ENCODE peak calls at places on chromosome 18, in four cellular contexts. One of them, this sample, is unnamed.

GRCh38 chr18:32238635-32239268 is 48.9 kb downstream of the MEP1B start:
- DNase-seq in activated B cell treated with CpG ODN at 0.5 μM for 24 hours: no peak
- DNase-seq in EL: no peak
- DNase-seq in M059J: no peak
- DNase-seq in this sample: no peak

GRCh38 chr18:501406-501714 is 859 bp upstream of the COLEC12 start:
- DNase-seq in M059J: no peak
- DNase-seq in activated B cell treated with CpG ODN at 0.5 μM for 24 hours: no peak
- DNase-seq in EL: no peak
- DNase-seq in this sample: no peak

GRCh38 chr18:68484241-68484640 is 230.7 kb downstream of the TMX3 start:
- DNase-seq in activated B cell treated with CpG ODN at 0.5 μM for 24 hours: no peak
- DNase-seq in EL: peak; percentile 32
- DNase-seq in M059J: peak; percentile 58
- DNase-seq in this sample: peak; percentile 55

GRCh38 chr18:63319383-63320040 is at the start of gene BCL2:
- DNase-seq in EL: peak; percentile 45
- DNase-seq in M059J: peak; percentile 26
- DNase-seq in activated B cell treated with CpG ODN at 0.5 μM for 24 hours: no peak
- DNase-seq in this sample: peak; percentile 70

GRCh38 chr18:38648184-38648583 is 1082.6 kb upstream of the CELF4 start:
- DNase-seq in M059J: no peak
- DNase-seq in activated B cell treated with CpG ODN at 0.5 μM for 24 hours: no peak
- DNase-seq in EL: no peak
- DNase-seq in this sample: no peak

GRCh38 chr18:35811896-35812295 is 160.6 kb upstream of the RMP24 start:
- DNase-seq in M059J: no peak
- DNase-seq in activated B cell treated with CpG ODN at 0.5 μM for 24 hours: no peak
- DNase-seq in EL: no peak
- DNase-seq in this sample: peak; percentile 0

GRCh38 chr18:55290898-55291297 is 297.1 kb downstream of the TCF4 start:
- DNase-seq in activated B cell treated with CpG ODN at 0.5 μM for 24 hours: no peak
- DNase-seq in M059J: peak; percentile 39
- DNase-seq in EL: peak; percentile 79
- DNase-seq in this sample: peak; percentile 36

GRCh38 chr18:50696436-50696835 is 123.4 kb downstream of the MRO start:
- DNase-seq in EL: no peak
- DNase-seq in M059J: no peak
- DNase-seq in activated B cell treated with CpG ODN at 0.5 μM for 24 hours: no peak
- DNase-seq in this sample: no peak

GRCh38 chr18:12059334-12060181 is 34.1 kb upstream of the ANKRD62 start:
- DNase-seq in EL: no peak
- DNase-seq in activated B cell treated with CpG ODN at 0.5 μM for 24 hours: no peak
- DNase-seq in M059J: no peak
- DNase-seq in this sample: no peak

GRCh38 chr18:72828601-72829000 is 39.2 kb downstream of the NETO1 start:
- DNase-seq in M059J: no peak
- DNase-seq in EL: no peak
- DNase-seq in activated B cell treated with CpG ODN at 0.5 μM for 24 hours: no peak
- DNase-seq in this sample: no peak

GRCh38 chr18:57743008-57743407 is 60.1 kb downstream of the ATP8B1 start:
- DNase-seq in activated B cell treated with CpG ODN at 0.5 μM for 24 hours: no peak
- DNase-seq in EL: peak; percentile 72
- DNase-seq in M059J: peak; percentile 86
- DNase-seq in this sample: peak; percentile 75

GRCh38 chr18:27415495-27415894 is 230.4 kb upstream of the CHST9 start:
- DNase-seq in EL: no peak
- DNase-seq in M059J: no peak
- DNase-seq in activated B cell treated with CpG ODN at 0.5 μM for 24 hours: no peak
- DNase-seq in this sample: no peak

GRCh38 chr18:76814256-76814655 is 8.1 kb upstream of the ZNF236 start:
- DNase-seq in EL: no peak
- DNase-seq in activated B cell treated with CpG ODN at 0.5 μM for 24 hours: no peak
- DNase-seq in M059J: no peak
- DNase-seq in this sample: no peak

GRCh38 chr18:77262655-77263470 is 13.2 kb downstream of the GALR1 start:
- DNase-seq in activated B cell treated with CpG ODN at 0.5 μM for 24 hours: no peak
- DNase-seq in EL: no peak
- DNase-seq in M059J: peak; percentile 82
- DNase-seq in this sample: no peak

GRCh38 chr18:37398248-37398920 is 167.2 kb downstream of the CELF4 start:
- DNase-seq in M059J: peak; percentile 73
- DNase-seq in activated B cell treated with CpG ODN at 0.5 μM for 24 hours: no peak
- DNase-seq in EL: peak; percentile 81
- DNase-seq in this sample: peak; percentile 67

GRCh38 chr18:49611316-49611715 is 49.5 kb downstream of the LIPG start:
- DNase-seq in activated B cell treated with CpG ODN at 0.5 μM for 24 hours: no peak
- DNase-seq in M059J: no peak
- DNase-seq in EL: no peak
- DNase-seq in this sample: no peak

GRCh38 chr18:3360211-3360610 is 89.8 kb upstream of the TGIF1 start:
- DNase-seq in activated B cell treated with CpG ODN at 0.5 μM for 24 hours: no peak
- DNase-seq in M059J: no peak
- DNase-seq in EL: no peak
- DNase-seq in this sample: no peak

GRCh38 chr18:54958711-54959625 is at the start of gene CCDC68:
- DNase-seq in activated B cell treated with CpG ODN at 0.5 μM for 24 hours: no peak
- DNase-seq in EL: peak; percentile 34
- DNase-seq in M059J: no peak
- DNase-seq in this sample: peak; percentile 18

GRCh38 chr18:73087291-73087977 is 219.6 kb upstream of the NETO1 start:
- DNase-seq in EL: no peak
- DNase-seq in activated B cell treated with CpG ODN at 0.5 μM for 24 hours: no peak
- DNase-seq in M059J: no peak
- DNase-seq in this sample: no peak

GRCh38 chr18:58144106-58144505 is 100.1 kb downstream of the NEDD4L start:
- DNase-seq in activated B cell treated with CpG ODN at 0.5 μM for 24 hours: no peak
- DNase-seq in EL: no peak
- DNase-seq in M059J: no peak
- DNase-seq in this sample: no peak

GRCh38 chr18:49123431-49123830 is 172.7 kb upstream of the SMAD7 start:
- DNase-seq in activated B cell treated with CpG ODN at 0.5 μM for 24 hours: no peak
- DNase-seq in M059J: no peak
- DNase-seq in EL: no peak
- DNase-seq in this sample: no peak

GRCh38 chr18:58255701-58256311 is 211.8 kb downstream of the NEDD4L start:
- DNase-seq in activated B cell treated with CpG ODN at 0.5 μM for 24 hours: no peak
- DNase-seq in EL: no peak
- DNase-seq in M059J: no peak
- DNase-seq in this sample: no peak

GRCh38 chr18:63216911-63217311 is 102.7 kb downstream of the BCL2 start:
- DNase-seq in activated B cell treated with CpG ODN at 0.5 μM for 24 hours: no peak
- DNase-seq in M059J: no peak
- DNase-seq in EL: no peak
- DNase-seq in this sample: no peak

GRCh38 chr18:31436825-31437224 is 10.7 kb upstream of the DSG3 start:
- DNase-seq in M059J: no peak
- DNase-seq in activated B cell treated with CpG ODN at 0.5 μM for 24 hours: no peak
- DNase-seq in EL: no peak
- DNase-seq in this sample: no peak

GRCh38 chr18:12093520-12094257 is at the start of gene ANKRD62:
- DNase-seq in activated B cell treated with CpG ODN at 0.5 μM for 24 hours: no peak
- DNase-seq in M059J: no peak
- DNase-seq in EL: no peak
- DNase-seq in this sample: no peak

GRCh38 chr18:54742654-54743053 is 85.6 kb upstream of the RAB27B start:
- DNase-seq in EL: peak; percentile 93
- DNase-seq in M059J: peak; percentile 96
- DNase-seq in activated B cell treated with CpG ODN at 0.5 μM for 24 hours: no peak
- DNase-seq in this sample: peak; percentile 98

GRCh38 chr18:5197032-5197434 is at the start of gene AKAIN1:
- DNase-seq in EL: no peak
- DNase-seq in M059J: no peak
- DNase-seq in activated B cell treated with CpG ODN at 0.5 μM for 24 hours: no peak
- DNase-seq in this sample: peak; percentile 0

GRCh38 chr18:37317486-37317885 is 248.1 kb downstream of the CELF4 start:
- DNase-seq in EL: no peak
- DNase-seq in M059J: no peak
- DNase-seq in activated B cell treated with CpG ODN at 0.5 μM for 24 hours: no peak
- DNase-seq in this sample: no peak

GRCh38 chr18:25278415-25278814 is 73.6 kb downstream of the ZNF521 start:
- DNase-seq in activated B cell treated with CpG ODN at 0.5 μM for 24 hours: no peak
- DNase-seq in M059J: peak; percentile 60
- DNase-seq in EL: no peak
- DNase-seq in this sample: no peak

GRCh38 chr18:56661414-56662101 is 10.4 kb downstream of the WDR7 start:
- DNase-seq in EL: peak; percentile 15
- DNase-seq in activated B cell treated with CpG ODN at 0.5 μM for 24 hours: no peak
- DNase-seq in M059J: no peak
- DNase-seq in this sample: peak; percentile 44

GRCh38 chr18:47931707-47932103 is 1.2 kb upstream of the SMAD2 start:
- DNase-seq in M059J: peak; percentile 36
- DNase-seq in activated B cell treated with CpG ODN at 0.5 μM for 24 hours: peak; percentile 25
- DNase-seq in EL: peak; percentile 16
- DNase-seq in this sample: peak; percentile 61

GRCh38 chr18:50819027-50819726 is 639 bp downstream of the MRO start:
- DNase-seq in activated B cell treated with CpG ODN at 0.5 μM for 24 hours: no peak
- DNase-seq in M059J: peak; percentile 15
- DNase-seq in EL: peak; percentile 14
- DNase-seq in this sample: no peak